ENCODE peak calls at places on chromosomes 11 and 22, in five cellular contexts. X is GM23248, B is GM23338, C is PC-9, S is MM.1S. F is an unnamed sample. For H3F3A, the result is how much of the 10 kb centered on the place peaks cover.

GRCh38 chr11:76769645-76770586 is 13.2 kb upstream of the TSKU start:
- DNase-seq in B (no peak), C (peak), X (peak), S (peak), F (no peak)

GRCh38 chr11:37506516-37506915 is 908.5 kb upstream of the RAG2 start:
- DNase-seq in B (no peak), S (no peak), X (no peak), C (no peak), F (no peak)

GRCh38 chr11:121018746-121019145 is 5.2 kb upstream of the TBCEL start:
- DNase-seq in C (peak), X (no peak), S (no peak), B (no peak), F (no peak)

GRCh38 chr11:77175869-77176539 is 48.0 kb downstream of the MYO7A start:
- DNase-seq in S (no peak), X (no peak), B (peak), C (no peak), F (peak)

GRCh38 chr11:128467041-128467440 is 120.3 kb downstream of the ETS1 start:
- DNase-seq in S (no peak), B (no peak), X (no peak), C (no peak), F (no peak)

GRCh38 chr22:24433001-24433867 is 5.8 kb downstream of the ADORA2A start:
- DNase-seq in X (no peak), S (no peak), C (no peak), B (no peak), F (no peak)

GRCh38 chr11:30741039-30741550 is 154.9 kb upstream of the MPPED2 start:
- DNase-seq in S (no peak), C (no peak), B (no peak), X (peak), F (no peak)

GRCh38 chr11:45926536-45927331 is 4.3 kb downstream of the LARGE2 start:
- DNase-seq in X (no peak), B (no peak), C (no peak), S (no peak), F (no peak)

GRCh38 chr11:68163691-68164090 is 42.5 kb upstream of the CHKA start:
- DNase-seq in X (no peak), B (no peak), C (no peak), S (no peak), F (no peak)

GRCh38 chr11:44840526-44840925 is 110.2 kb downstream of the TP53I11 start:
- DNase-seq in C (no peak), S (no peak), B (no peak), X (no peak), F (no peak)

GRCh38 chr11:102603091-102603490 is 22.0 kb downstream of the MMP20 start:
- DNase-seq in S (no peak), B (no peak), X (peak), C (no peak), F (peak)

GRCh38 chr22:32618461-32619140 is 144.0 kb downstream of the FBXO7 start:
- DNase-seq in X (no peak), C (no peak), B (no peak), S (no peak), F (no peak)

GRCh38 chr22:24117942-24118341 is 63.3 kb upstream of the SUSD2 start:
- DNase-seq in S (no peak), C (no peak), B (peak), X (no peak), F (peak)

GRCh38 chr11:789951-790350 is at the start of gene CEND1:
- DNase-seq in C (no peak), S (peak), X (peak), B (peak), F (peak)

DNA sequence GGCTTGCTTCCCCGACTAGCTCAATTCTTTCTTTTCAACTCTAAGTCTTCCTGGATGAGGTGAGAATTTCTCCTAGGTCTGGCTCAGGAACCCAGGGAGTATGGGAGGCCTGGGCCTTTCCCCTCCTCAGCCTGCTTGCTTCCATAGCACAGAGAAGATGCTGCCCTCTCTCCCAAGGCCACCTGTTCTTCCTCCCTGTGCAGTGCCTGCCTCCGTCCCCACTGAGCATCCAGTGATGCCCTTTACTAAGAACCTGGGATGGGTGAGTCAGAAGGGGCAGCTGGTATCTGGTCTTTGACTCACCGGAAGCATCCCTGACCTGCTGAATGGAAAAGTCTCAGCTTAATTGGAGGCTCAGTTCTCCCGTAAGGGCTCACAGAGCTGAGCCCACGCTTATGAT is 607.9 kb downstream of the BUD13 start:
- DNase-seq in X (no peak), S (no peak), B (no peak), C (no peak), F (no peak)
- TF ChIP-seq EZH2 in X (no peak), S (no peak), B (no peak), C (no peak), F (no peak)

GRCh38 chr11:85076535-85077330 is 550.4 kb downstream of the DLG2 start:
- DNase-seq in S (peak), C (no peak), X (peak), B (no peak), F (no peak)
- H3K4me2 ChIP-seq in S (peak), C (no peak), X (peak), B (no peak), F (no peak)

GRCh38 chr22:46092011-46092410 is 58.3 kb upstream of the PPARA start:
- DNase-seq in C (no peak), B (no peak), X (no peak), S (no peak), F (no peak)

GRCh38 chr22:46092646-46093410 is 57.5 kb upstream of the PPARA start:
- DNase-seq in X (peak), C (no peak), B (no peak), S (no peak), F (no peak)

GRCh38 chr22:46096051-46096450 is 54.3 kb upstream of the PPARA start:
- DNase-seq in X (no peak), C (no peak), B (no peak), S (no peak), F (no peak)

GRCh38 chr22:46094676-46095075 is 55.6 kb upstream of the PPARA start:
- DNase-seq in C (no peak), S (no peak), X (no peak), B (no peak), F (no peak)

GRCh38 chr22:46093796-46094195 is 56.5 kb upstream of the PPARA start:
- DNase-seq in S (no peak), B (no peak), C (no peak), X (no peak), F (no peak)
- H3F3A ChIP-seq in S (under half), B (under half), C (under half), X (half or more), F (under half)

GRCh38 chr11:47980093-47980906 is at the start of gene PTPRJ:
- DNase-seq in X (peak), S (peak), B (peak), C (no peak), F (peak)
- TF ChIP-seq EZH2 in X (no peak), S (no peak), B (no peak), C (no peak), F (no peak)

DNA sequence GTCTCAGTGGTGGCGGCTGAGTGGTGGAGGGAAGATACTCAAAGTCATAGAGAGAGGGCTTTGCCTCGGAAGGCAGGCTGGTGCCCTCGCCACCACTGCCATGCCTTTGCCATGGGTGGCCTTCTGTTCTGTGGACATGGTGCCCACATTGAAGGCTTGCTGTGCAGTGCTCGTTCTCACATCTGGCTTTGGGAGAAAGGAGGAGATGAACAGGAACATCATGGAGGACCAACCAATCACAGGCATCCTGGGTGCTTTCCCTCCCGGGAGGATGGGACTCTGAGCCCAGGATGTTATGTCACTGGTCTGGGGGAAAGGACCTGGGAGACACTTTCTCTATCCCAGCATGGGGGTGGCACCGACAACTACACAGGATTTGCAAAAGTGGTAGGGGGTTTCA is 82.3 kb upstream of the NARS2 start:
- DNase-seq in X (no peak), B (no peak), S (no peak), C (no peak), F (no peak)
- H3K4me2 ChIP-seq in X (no peak), B (no peak), S (no peak), C (no peak), F (no peak)

GRCh38 chr11:126350811-126351210 is 4.7 kb upstream of the ST3GAL4 start:
- DNase-seq in X (no peak), C (no peak), B (no peak), S (no peak), F (no peak)
- H3F3A ChIP-seq in X (under half), C (half or more), B (under half), S (under half), F (under half)

DNA sequence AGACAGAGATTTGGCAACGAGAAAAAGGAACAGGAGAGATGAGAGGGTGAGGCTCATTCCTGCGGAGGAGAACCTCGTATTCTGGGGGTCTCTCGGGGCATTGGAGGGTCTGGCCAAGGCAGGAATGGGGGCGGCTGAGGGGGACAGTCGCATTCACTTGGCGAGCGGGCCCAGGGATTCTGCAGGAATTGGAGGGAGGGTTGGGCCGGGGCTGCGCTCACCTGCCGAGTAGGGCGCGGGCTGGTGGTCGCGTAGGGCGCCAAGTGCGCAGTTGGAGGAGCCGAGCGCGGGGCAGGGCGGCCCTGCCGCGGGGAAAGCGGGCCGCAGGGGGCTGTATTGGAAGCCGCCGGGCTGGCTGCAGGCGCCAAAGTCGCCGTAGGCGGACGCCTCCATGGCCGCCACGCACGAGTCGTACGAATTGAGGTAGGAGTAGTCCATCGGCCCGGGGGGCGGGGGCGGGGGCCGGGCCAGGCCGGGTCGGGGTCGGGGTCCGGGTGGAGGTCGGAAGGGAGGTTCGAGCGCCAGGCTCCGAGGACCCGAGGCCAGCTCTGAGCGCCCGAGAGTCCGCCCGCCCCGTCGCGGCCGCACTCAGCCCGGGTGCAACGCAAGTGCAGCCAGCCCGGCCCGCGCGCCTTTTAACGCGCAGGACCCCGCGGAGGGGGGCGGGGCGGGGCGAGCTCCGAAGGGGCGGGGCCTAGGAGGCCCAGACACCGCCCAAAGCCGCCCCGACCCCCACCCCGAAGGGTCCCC is at the start of gene PHOX2A:
- DNase-seq in X (no peak), C (no peak), B (peak), S (no peak), F (peak)
- TF ChIP-seq EZH2 in X (no peak), C (no peak), B (peak), S (no peak), F (peak)

GRCh38 chr11:69974528-69974927 is 103.6 kb upstream of the ANO1 start:
- DNase-seq in B (no peak), S (no peak), X (no peak), C (no peak), F (no peak)
- H3K4me2 ChIP-seq in B (no peak), S (no peak), X (no peak), C (no peak), F (no peak)

F was measured in neural progenitor cell.